ENCODE peak calls at places on chromosome 4, in five cellular contexts. One of them, this sample, is unnamed.

GRCh38 chr4:7041851-7042696 is 1.1 kb upstream of the TADA2B start:
- DNase-seq in AG04450: no peak
- DNase-seq in GM23248: no peak
- DNase-seq in aorta: peak; percentile 86
- DNase-seq in Karpas-422: peak; percentile 61
- DNase-seq in this sample: peak; percentile 63

GRCh38 chr4:6333301-6334202 is 63.9 kb downstream of the WFS1 start:
- DNase-seq in aorta: peak; percentile 12
- DNase-seq in AG04450: no peak
- DNase-seq in Karpas-422: peak; percentile 59
- DNase-seq in GM23248: peak; percentile 11
- DNase-seq in this sample: no peak

GRCh38 chr4:122978109-122978508 is 55.7 kb upstream of the NUDT6 start:
- DNase-seq in Karpas-422: no peak
- DNase-seq in aorta: no peak
- DNase-seq in GM23248: no peak
- DNase-seq in AG04450: no peak
- DNase-seq in this sample: no peak

GRCh38 chr4:125358453-125358852 is 43.7 kb downstream of the FAT4 start:
- DNase-seq in AG04450: no peak
- DNase-seq in Karpas-422: no peak
- DNase-seq in GM23248: no peak
- DNase-seq in aorta: no peak
- DNase-seq in this sample: no peak

GRCh38 chr4:83285022-83285387 is 407 bp upstream of the COQ2 start:
- DNase-seq in Karpas-422: no peak
- DNase-seq in aorta: no peak
- DNase-seq in AG04450: no peak
- DNase-seq in GM23248: peak; percentile 77
- DNase-seq in this sample: no peak

GRCh38 chr4:177263818-177264217 is 45.9 kb upstream of the NEIL3 start:
- DNase-seq in GM23248: no peak
- DNase-seq in Karpas-422: no peak
- DNase-seq in AG04450: no peak
- DNase-seq in aorta: no peak
- DNase-seq in this sample: no peak

GRCh38 chr4:166432125-166432524 is 559.1 kb downstream of the TLL1 start:
- DNase-seq in AG04450: no peak
- DNase-seq in aorta: no peak
- DNase-seq in GM23248: no peak
- DNase-seq in Karpas-422: no peak
- DNase-seq in this sample: no peak

GRCh38 chr4:186844059-186844681 is 120.5 kb upstream of the FAT1 start:
- DNase-seq in AG04450: peak; percentile 26
- DNase-seq in Karpas-422: no peak
- DNase-seq in GM23248: peak; percentile 71
- DNase-seq in aorta: no peak
- DNase-seq in this sample: peak; percentile 19

GRCh38 chr4:140296871-140297570 is 76.4 kb upstream of the SCOC start:
- DNase-seq in Karpas-422: no peak
- DNase-seq in aorta: no peak
- DNase-seq in AG04450: no peak
- DNase-seq in GM23248: peak; percentile 71
- DNase-seq in this sample: no peak

GRCh38 chr4:183783933-183784622 is 121.0 kb upstream of the STOX2 start:
- DNase-seq in GM23248: peak; percentile 82
- DNase-seq in AG04450: no peak
- DNase-seq in Karpas-422: no peak
- DNase-seq in aorta: no peak
- DNase-seq in this sample: no peak

GRCh38 chr4:7155611-7156071 is 36.7 kb upstream of the SORCS2 start:
- DNase-seq in aorta: no peak
- DNase-seq in AG04450: no peak
- DNase-seq in Karpas-422: no peak
- DNase-seq in GM23248: peak; percentile 21
- DNase-seq in this sample: peak; percentile 31

GRCh38 chr4:56844817-56845580 is 23.5 kb upstream of the SPINK2 start:
- DNase-seq in AG04450: no peak
- DNase-seq in aorta: no peak
- DNase-seq in GM23248: no peak
- DNase-seq in Karpas-422: no peak
- DNase-seq in this sample: no peak

GRCh38 chr4:147831452-147832192 is 99.7 kb downstream of the ARHGAP10 start:
- DNase-seq in GM23248: peak; percentile 95
- DNase-seq in aorta: peak; percentile 53
- DNase-seq in Karpas-422: no peak
- DNase-seq in AG04450: no peak
- DNase-seq in this sample: no peak

GRCh38 chr4:24849662-24850280 is 54.4 kb downstream of the SOD3 start:
- DNase-seq in aorta: no peak
- DNase-seq in GM23248: peak; percentile 35
- DNase-seq in AG04450: no peak
- DNase-seq in Karpas-422: no peak
- DNase-seq in this sample: no peak

GRCh38 chr4:173492315-173492714 is 37.7 kb downstream of the HAND2 start:
- DNase-seq in GM23248: no peak
- DNase-seq in AG04450: no peak
- DNase-seq in aorta: no peak
- DNase-seq in Karpas-422: no peak
- DNase-seq in this sample: no peak

GRCh38 chr4:173490256-173490655 is 39.8 kb downstream of the HAND2 start:
- DNase-seq in Karpas-422: no peak
- DNase-seq in AG04450: no peak
- DNase-seq in GM23248: peak; percentile 13
- DNase-seq in aorta: no peak
- DNase-seq in this sample: no peak

GRCh38 chr4:173489514-173489913 is 40.5 kb downstream of the HAND2 start:
- DNase-seq in Karpas-422: no peak
- DNase-seq in GM23248: peak; percentile 59
- DNase-seq in aorta: no peak
- DNase-seq in AG04450: peak; percentile 80
- DNase-seq in this sample: no peak

GRCh38 chr4:173493041-173493440 is 37.0 kb downstream of the HAND2 start:
- DNase-seq in aorta: no peak
- DNase-seq in AG04450: no peak
- DNase-seq in GM23248: no peak
- DNase-seq in Karpas-422: no peak
- DNase-seq in this sample: no peak

GRCh38 chr4:173490817-173491518 is 39.1 kb downstream of the HAND2 start:
- DNase-seq in AG04450: peak; percentile 26
- DNase-seq in Karpas-422: no peak
- DNase-seq in aorta: no peak
- DNase-seq in GM23248: peak; percentile 73
- DNase-seq in this sample: no peak
- H3K27ac ChIP-seq in AG04450: no peak overlapping the region
- H3K27ac ChIP-seq in Karpas-422: no peak overlapping the region
- H3K27ac ChIP-seq in aorta: no peak overlapping the region
- H3K27ac ChIP-seq in GM23248: no peak overlapping the region
- H3K27ac ChIP-seq in this sample: peak overlapping the region; percentile 2

GRCh38 chr4:114598191-114599121 is at the start of gene UGT8:
- DNase-seq in Karpas-422: no peak
- DNase-seq in aorta: no peak
- DNase-seq in GM23248: peak; percentile 44
- DNase-seq in AG04450: no peak
- DNase-seq in this sample: peak; percentile 18
- H3K4me3 ChIP-seq in Karpas-422: peak within 1 kb of the TSS; percentile 56
- H3K4me3 ChIP-seq in aorta: peak within 1 kb of the TSS; percentile 37
- H3K4me3 ChIP-seq in GM23248: peak within 1 kb of the TSS; percentile 69
- H3K4me3 ChIP-seq in AG04450: peak within 1 kb of the TSS; percentile 46
- H3K4me3 ChIP-seq in this sample: peak within 1 kb of the TSS; percentile 66

GRCh38 chr4:132483-132882 is 8.2 kb downstream of the ZNF718 start:
- DNase-seq in AG04450: no peak
- DNase-seq in aorta: no peak
- DNase-seq in Karpas-422: no peak
- DNase-seq in GM23248: no peak
- DNase-seq in this sample: no peak
- H3K9me3 ChIP-seq in AG04450: peaks cover 28% of the 10 kb centered on the region
- H3K9me3 ChIP-seq in aorta: peaks cover 7% of the 10 kb centered on the region
- H3K9me3 ChIP-seq in Karpas-422: peaks cover 19% of the 10 kb centered on the region
- H3K9me3 ChIP-seq in GM23248: no peaks in the 10 kb centered on the region
- H3K9me3 ChIP-seq in this sample: peaks cover 64% of the 10 kb centered on the region

GRCh38 chr4:2814627-2815026 is 21.7 kb downstream of the SH3BP2 start:
- DNase-seq in AG04450: no peak
- DNase-seq in GM23248: no peak
- DNase-seq in Karpas-422: no peak
- DNase-seq in aorta: no peak
- DNase-seq in this sample: no peak

GRCh38 chr4:2811830-2812599 is 19.1 kb downstream of the SH3BP2 start:
- DNase-seq in AG04450: no peak
- DNase-seq in Karpas-422: peak; percentile 86
- DNase-seq in aorta: peak; percentile 93
- DNase-seq in GM23248: peak; percentile 60
- DNase-seq in this sample: peak; percentile 76

GRCh38 chr4:2812985-2813384 is 20.1 kb downstream of the SH3BP2 start:
- DNase-seq in AG04450: no peak
- DNase-seq in aorta: no peak
- DNase-seq in Karpas-422: no peak
- DNase-seq in GM23248: peak; percentile 36
- DNase-seq in this sample: no peak

GRCh38 chr4:2813446-2814405 is 20.8 kb downstream of the SH3BP2 start:
- DNase-seq in Karpas-422: peak; percentile 58
- DNase-seq in GM23248: no peak
- DNase-seq in AG04450: no peak
- DNase-seq in aorta: no peak
- DNase-seq in this sample: no peak

DNA sequence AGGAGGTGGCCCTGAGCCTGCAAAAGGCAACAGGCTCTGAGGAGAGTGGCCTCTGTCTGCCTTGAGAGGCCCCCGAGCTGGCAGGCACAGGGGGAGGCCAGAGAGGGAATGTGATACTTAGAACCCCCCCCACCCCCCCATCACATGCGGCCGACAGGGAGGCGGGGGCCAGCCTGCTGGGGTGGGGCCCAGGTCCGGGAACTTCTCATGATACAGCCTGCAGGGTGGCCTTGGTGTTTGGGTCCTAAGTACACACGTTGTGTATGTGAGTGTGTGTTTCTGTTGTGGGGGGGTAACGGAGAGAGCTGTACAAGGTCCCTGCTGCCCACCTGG is 19.7 kb downstream of the SH3BP2 start:
- DNase-seq in aorta: no peak
- DNase-seq in Karpas-422: no peak
- DNase-seq in AG04450: no peak
- DNase-seq in GM23248: peak; percentile 21
- DNase-seq in this sample: no peak
- H3K27ac ChIP-seq in aorta: no peak overlapping the region
- H3K27ac ChIP-seq in Karpas-422: peak overlapping the region; percentile 84
- H3K27ac ChIP-seq in AG04450: peak overlapping the region; percentile 65
- H3K27ac ChIP-seq in GM23248: peak overlapping the region; percentile 16
- H3K27ac ChIP-seq in this sample: peak overlapping the region; percentile 89

GRCh38 chr4:145125396-145125795 is 27.3 kb downstream of the ABCE1 start:
- DNase-seq in AG04450: no peak
- DNase-seq in Karpas-422: no peak
- DNase-seq in GM23248: no peak
- DNase-seq in aorta: no peak
- DNase-seq in this sample: no peak
- H3K4me3 ChIP-seq in AG04450: no peak overlapping the region
- H3K4me3 ChIP-seq in Karpas-422: no peak overlapping the region
- H3K4me3 ChIP-seq in GM23248: no peak overlapping the region
- H3K4me3 ChIP-seq in aorta: no peak overlapping the region
- H3K4me3 ChIP-seq in this sample: no peak overlapping the region